ENCODE peak calls at places on chromosomes 7 and 10, in seven cellular contexts. X, Y, B, E, J, W and O are unnamed samples.

GRCh38 chr10:87915989-87916388 is 52.6 kb downstream of the PTEN start:
- DNase-seq in X (no peak), B (no peak), E (no peak), W (no peak), Y (no peak), J (no peak), O (peak; percentile 57)

GRCh38 chr7:240887-241421 is 48.6 kb downstream of the FAM20C start:
- DNase-seq in Y (no peak), W (no peak), E (no peak), B (no peak), X (no peak), J (no peak), O (peak; percentile 42)

GRCh38 chr7:11428877-11429617 is 403.0 kb downstream of the THSD7A start:
- DNase-seq in X (no peak), J (no peak), B (no peak), W (no peak), Y (peak; percentile 24), E (no peak), O (no peak)

GRCh38 chr7:94481246-94481645 is 28.4 kb upstream of the CASD1 start:
- DNase-seq in B (no peak), X (no peak), Y (no peak), W (no peak), E (no peak), J (no peak), O (no peak)

GRCh38 chr7:845091-845490 is 12.8 kb downstream of the SUN1 start:
- DNase-seq in B (no peak), W (no peak), X (no peak), Y (no peak), J (no peak), E (no peak), O (no peak)

GRCh38 chr7:85554294-85554877 is 367.5 kb upstream of the SEMA3D start:
- DNase-seq in B (peak; percentile 44), X (no peak), Y (peak; percentile 77), J (no peak), W (peak; percentile 9), E (no peak), O (no peak)

GRCh38 chr10:28139138-28139537 is 140.3 kb upstream of the ODAD2 start:
- DNase-seq in Y (no peak), J (no peak), E (no peak), B (no peak), W (no peak), X (no peak), O (peak; percentile 45)

GRCh38 chr10:72087969-72088878 is at the start of gene SPOCK2:
- DNase-seq in W (no peak), B (no peak), J (peak; percentile 89), X (no peak), E (peak; percentile 48), Y (peak; percentile 64), O (peak; percentile 38)

GRCh38 chr7:116592445-116592844 is 67.6 kb downstream of the CAV1 start:
- DNase-seq in Y (no peak), X (no peak), E (peak; percentile 45), B (no peak), W (no peak), J (no peak), O (no peak)

GRCh38 chr10:33352154-33352553 is 17.7 kb upstream of the NRP1 start:
- DNase-seq in W (no peak), Y (no peak), J (no peak), B (no peak), E (no peak), X (no peak), O (no peak)

GRCh38 chr7:136859798-136860197 is 8.7 kb upstream of the CHRM2 start:
- DNase-seq in E (no peak), J (no peak), W (no peak), Y (no peak), B (no peak), X (no peak), O (no peak)

GRCh38 chr7:56097700-56098099 is 4.9 kb upstream of the PHKG1 start:
- DNase-seq in X (no peak), E (no peak), W (no peak), Y (no peak), B (peak; percentile 43), J (peak; percentile 37), O (no peak)

GRCh38 chr7:111499027-111499426 is 63.3 kb downstream of the IMMP2L start:
- DNase-seq in E (no peak), X (no peak), W (no peak), Y (no peak), J (no peak), B (peak; percentile 45), O (no peak)

GRCh38 chr7:26454180-26454579 is 162.5 kb downstream of the SNX10 start:
- DNase-seq in Y (no peak), E (no peak), W (no peak), J (no peak), B (no peak), X (no peak), O (no peak)

GRCh38 chr7:101166909-101167644 is 1.7 kb upstream of the VGF start:
- DNase-seq in X (no peak), E (no peak), J (no peak), B (peak; percentile 20), Y (peak; percentile 98), W (no peak), O (no peak)
- H3K4me3 ChIP-seq in X (no peak overlapping the region), E (no peak overlapping the region), J (no peak overlapping the region), B (no peak overlapping the region), Y (peak overlapping the region; percentile 76), W (no peak overlapping the region), O (no peak overlapping the region)

GRCh38 chr7:107492875-107493274 is 23.0 kb downstream of the GPR22 start:
- DNase-seq in B (no peak), E (no peak), Y (no peak), W (no peak), X (no peak), J (no peak), O (no peak)
- TF ChIP-seq CTCF in B (no peak), E (no peak), Y (no peak), W (no peak), X (no peak), J (no peak), O (no peak)

DNA sequence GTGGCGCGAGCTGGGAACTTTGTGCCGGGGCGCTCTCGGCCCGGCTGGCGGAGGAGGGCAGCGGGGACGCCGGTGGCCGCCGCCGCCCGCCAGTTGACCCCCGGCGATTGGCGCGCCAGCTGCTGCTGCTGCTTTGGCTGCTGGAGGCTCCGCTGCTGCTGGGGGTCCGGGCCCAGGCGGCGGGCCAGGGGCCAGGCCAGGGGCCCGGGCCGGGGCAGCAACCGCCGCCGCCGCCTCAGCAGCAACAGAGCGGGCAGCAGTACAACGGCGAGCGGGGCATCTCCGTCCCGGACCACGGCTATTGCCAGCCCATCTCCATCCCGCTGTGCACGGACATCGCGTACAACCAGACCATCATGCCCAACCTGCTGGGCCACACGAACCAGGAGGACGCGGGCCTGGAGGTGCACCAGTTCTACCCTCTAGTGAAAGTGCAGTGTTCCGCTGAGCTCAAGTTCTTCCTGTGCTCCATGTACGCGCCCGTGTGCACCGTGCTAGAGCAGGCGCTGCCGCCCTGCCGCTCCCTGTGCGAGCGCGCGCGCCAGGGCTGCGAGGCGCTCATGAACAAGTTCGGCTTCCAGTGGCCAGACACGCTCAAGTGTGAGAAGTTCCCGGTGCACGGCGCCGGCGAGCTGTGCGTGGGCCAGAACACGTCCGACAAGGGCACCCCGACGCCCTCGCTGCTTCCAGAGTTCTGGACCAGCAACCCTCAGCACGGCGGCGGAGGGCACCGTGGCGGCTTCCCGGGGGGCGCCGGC is 870 bp downstream of the FZD1 start:
- DNase-seq in X (peak; percentile 59), Y (peak; percentile 56), W (peak; percentile 39), B (no peak), J (peak; percentile 82), E (peak; percentile 59), O (peak; percentile 54)
- TF ChIP-seq POLR2AphosphoS5 in X (no peak), Y (no peak), W (no peak), B (no peak), J (peak; percentile 42), E (no peak), O (peak; percentile 20)

GRCh38 chr10:31867646-31868045 is 61.0 kb downstream of the ARHGAP12 start:
- DNase-seq in Y (no peak), W (no peak), X (no peak), E (no peak), B (no peak), J (no peak), O (no peak)

GRCh38 chr10:31866118-31866670 is 62.4 kb downstream of the ARHGAP12 start:
- DNase-seq in E (peak; percentile 26), X (no peak), J (no peak), Y (no peak), B (no peak), W (no peak), O (no peak)

GRCh38 chr10:31864834-31865518 is 63.7 kb downstream of the ARHGAP12 start:
- DNase-seq in Y (peak; percentile 82), B (no peak), W (no peak), E (no peak), X (no peak), J (no peak), O (no peak)
- H3K4me3 ChIP-seq in Y (no peak overlapping the region), B (no peak overlapping the region), W (no peak overlapping the region), E (peak overlapping the region; percentile 18), X (no peak overlapping the region), J (no peak overlapping the region), O (no peak overlapping the region)